ENCODE peak calls at places on chromosome 6, in six cellular contexts. One of them, this sample, is unnamed.

GRCh38 chr6:106558364-106558763 is 70.9 kb downstream of the RTN4IP1 start:
- DNase-seq in left ventricle myocardium inferior: no peak
- DNase-seq in mucosa of descending colon: no peak
- DNase-seq in brain microvascular endothelial cell: no peak
- DNase-seq in Panc1: no peak
- DNase-seq in heart left ventricle: no peak
- DNase-seq in this sample: no peak

GRCh38 chr6:70563540-70563939 is 3.2 kb upstream of the SDHAF4 start:
- DNase-seq in left ventricle myocardium inferior: no peak
- DNase-seq in mucosa of descending colon: no peak
- DNase-seq in brain microvascular endothelial cell: peak; percentile 32
- DNase-seq in Panc1: no peak
- DNase-seq in heart left ventricle: no peak
- DNase-seq in this sample: no peak

GRCh38 chr6:125304970-125305369 is 3.2 kb upstream of the HDDC2 start:
- DNase-seq in left ventricle myocardium inferior: no peak
- DNase-seq in mucosa of descending colon: no peak
- DNase-seq in brain microvascular endothelial cell: no peak
- DNase-seq in Panc1: no peak
- DNase-seq in heart left ventricle: no peak
- DNase-seq in this sample: no peak

GRCh38 chr6:155188707-155189496 is 74.9 kb upstream of the CLDN20 start:
- DNase-seq in left ventricle myocardium inferior: no peak
- DNase-seq in mucosa of descending colon: no peak
- DNase-seq in brain microvascular endothelial cell: peak; percentile 87
- DNase-seq in Panc1: no peak
- DNase-seq in heart left ventricle: no peak
- DNase-seq in this sample: no peak

GRCh38 chr6:167956983-167957492 is 40.4 kb upstream of the KIF25 start:
- DNase-seq in left ventricle myocardium inferior: no peak
- DNase-seq in mucosa of descending colon: no peak
- DNase-seq in brain microvascular endothelial cell: peak; percentile 34
- DNase-seq in Panc1: no peak
- DNase-seq in heart left ventricle: no peak
- DNase-seq in this sample: no peak

GRCh38 chr6:142331075-142331551 is 29.3 kb downstream of the ADGRG6 start:
- DNase-seq in left ventricle myocardium inferior: no peak
- DNase-seq in mucosa of descending colon: no peak
- DNase-seq in brain microvascular endothelial cell: peak; percentile 12
- DNase-seq in Panc1: no peak
- DNase-seq in heart left ventricle: no peak
- DNase-seq in this sample: no peak

GRCh38 chr6:8845691-8846090 is 410.3 kb upstream of the SLC35B3 start:
- DNase-seq in left ventricle myocardium inferior: no peak
- DNase-seq in mucosa of descending colon: no peak
- DNase-seq in brain microvascular endothelial cell: no peak
- DNase-seq in Panc1: no peak
- DNase-seq in heart left ventricle: no peak
- DNase-seq in this sample: no peak

GRCh38 chr6:102402635-102403329 is 1009.3 kb downstream of the GRIK2 start:
- DNase-seq in left ventricle myocardium inferior: no peak
- DNase-seq in mucosa of descending colon: no peak
- DNase-seq in brain microvascular endothelial cell: no peak
- DNase-seq in Panc1: no peak
- DNase-seq in heart left ventricle: no peak
- DNase-seq in this sample: no peak

GRCh38 chr6:53361549-53362031 is 12.8 kb upstream of the ELOVL5 start:
- DNase-seq in left ventricle myocardium inferior: no peak
- DNase-seq in mucosa of descending colon: no peak
- DNase-seq in brain microvascular endothelial cell: peak; percentile 26
- DNase-seq in Panc1: peak; percentile 13
- DNase-seq in heart left ventricle: no peak
- DNase-seq in this sample: no peak

GRCh38 chr6:27213544-27214125 is 33.9 kb upstream of the PRSS16 start:
- DNase-seq in left ventricle myocardium inferior: no peak
- DNase-seq in mucosa of descending colon: no peak
- DNase-seq in brain microvascular endothelial cell: peak; percentile 65
- DNase-seq in Panc1: no peak
- DNase-seq in heart left ventricle: no peak
- DNase-seq in this sample: no peak

GRCh38 chr6:88047510-88048150 is at the start of gene SPACA1:
- DNase-seq in left ventricle myocardium inferior: no peak
- DNase-seq in mucosa of descending colon: peak; percentile 46
- DNase-seq in brain microvascular endothelial cell: no peak
- DNase-seq in Panc1: no peak
- DNase-seq in heart left ventricle: no peak
- DNase-seq in this sample: no peak

GRCh38 chr6:84645563-84646266 is 118.7 kb downstream of the TBX18 start:
- DNase-seq in left ventricle myocardium inferior: no peak
- DNase-seq in mucosa of descending colon: no peak
- DNase-seq in brain microvascular endothelial cell: peak; percentile 62
- DNase-seq in Panc1: no peak
- DNase-seq in heart left ventricle: no peak
- DNase-seq in this sample: no peak

GRCh38 chr6:125913864-125914351 is 42.7 kb upstream of the HINT3 start:
- DNase-seq in left ventricle myocardium inferior: no peak
- DNase-seq in mucosa of descending colon: no peak
- DNase-seq in brain microvascular endothelial cell: peak; percentile 86
- DNase-seq in Panc1: peak; percentile 41
- DNase-seq in heart left ventricle: no peak
- DNase-seq in this sample: peak; percentile 59

GRCh38 chr6:111712398-111712797 is 106.7 kb upstream of the TRAF3IP2 start:
- DNase-seq in left ventricle myocardium inferior: no peak
- DNase-seq in mucosa of descending colon: no peak
- DNase-seq in brain microvascular endothelial cell: peak; percentile 87
- DNase-seq in Panc1: no peak
- DNase-seq in heart left ventricle: no peak
- DNase-seq in this sample: no peak

GRCh38 chr6:43949451-43950110 is 177.7 kb downstream of the MRPL14 start:
- DNase-seq in left ventricle myocardium inferior: no peak
- DNase-seq in mucosa of descending colon: no peak
- DNase-seq in brain microvascular endothelial cell: no peak
- DNase-seq in Panc1: no peak
- DNase-seq in heart left ventricle: no peak
- DNase-seq in this sample: no peak

GRCh38 chr6:28281288-28282064 is at the start of gene PGBD1:
- DNase-seq in left ventricle myocardium inferior: peak; percentile 83
- DNase-seq in mucosa of descending colon: peak; percentile 79
- DNase-seq in brain microvascular endothelial cell: peak; percentile 46
- DNase-seq in Panc1: no peak
- DNase-seq in heart left ventricle: peak; percentile 73
- DNase-seq in this sample: peak; percentile 39

GRCh38 chr6:95087394-95088097 is 489.8 kb upstream of the MANEA start:
- DNase-seq in left ventricle myocardium inferior: no peak
- DNase-seq in mucosa of descending colon: no peak
- DNase-seq in brain microvascular endothelial cell: peak; percentile 78
- DNase-seq in Panc1: peak; percentile 73
- DNase-seq in heart left ventricle: no peak
- DNase-seq in this sample: no peak

GRCh38 chr6:104711371-104711770 is 148.3 kb downstream of the HACE1 start:
- DNase-seq in left ventricle myocardium inferior: no peak
- DNase-seq in mucosa of descending colon: no peak
- DNase-seq in brain microvascular endothelial cell: peak; percentile 52
- DNase-seq in Panc1: peak; percentile 2
- DNase-seq in heart left ventricle: no peak
- DNase-seq in this sample: no peak

GRCh38 chr6:131574686-131575085 is 1.7 kb downstream of the ARG1 start:
- DNase-seq in left ventricle myocardium inferior: no peak
- DNase-seq in mucosa of descending colon: no peak
- DNase-seq in brain microvascular endothelial cell: no peak
- DNase-seq in Panc1: no peak
- DNase-seq in heart left ventricle: no peak
- DNase-seq in this sample: no peak

GRCh38 chr6:129852257-129852858 is 8.8 kb downstream of the TMEM244 start:
- DNase-seq in left ventricle myocardium inferior: no peak
- DNase-seq in mucosa of descending colon: no peak
- DNase-seq in brain microvascular endothelial cell: peak; percentile 34
- DNase-seq in Panc1: no peak
- DNase-seq in heart left ventricle: no peak
- DNase-seq in this sample: no peak

GRCh38 chr6:131929227-131929626 is 21.9 kb downstream of the CCN2 start:
- DNase-seq in left ventricle myocardium inferior: no peak
- DNase-seq in mucosa of descending colon: no peak
- DNase-seq in brain microvascular endothelial cell: no peak
- DNase-seq in Panc1: no peak
- DNase-seq in heart left ventricle: no peak
- DNase-seq in this sample: no peak

GRCh38 chr6:38508894-38509293 is 130.8 kb downstream of the BTBD9 start:
- DNase-seq in left ventricle myocardium inferior: no peak
- DNase-seq in mucosa of descending colon: no peak
- DNase-seq in brain microvascular endothelial cell: peak; percentile 23
- DNase-seq in Panc1: no peak
- DNase-seq in heart left ventricle: no peak
- DNase-seq in this sample: no peak

GRCh38 chr6:146544783-146545182 is 1.1 kb downstream of the RAB32 start:
- DNase-seq in left ventricle myocardium inferior: no peak
- DNase-seq in mucosa of descending colon: no peak
- DNase-seq in brain microvascular endothelial cell: no peak
- DNase-seq in Panc1: no peak
- DNase-seq in heart left ventricle: no peak
- DNase-seq in this sample: no peak
- H3K4me3 ChIP-seq in left ventricle myocardium inferior: peak overlapping the region; percentile 85
- H3K4me3 ChIP-seq in mucosa of descending colon: no peak overlapping the region
- H3K4me3 ChIP-seq in brain microvascular endothelial cell: peak overlapping the region; percentile 89
- H3K4me3 ChIP-seq in Panc1: peak overlapping the region; percentile 89
- H3K4me3 ChIP-seq in heart left ventricle: peak overlapping the region; percentile 64
- H3K4me3 ChIP-seq in this sample: peak overlapping the region; percentile 73

GRCh38 chr6:17826301-17826700 is 119.6 kb upstream of the NUP153 start:
- DNase-seq in left ventricle myocardium inferior: no peak
- DNase-seq in mucosa of descending colon: no peak
- DNase-seq in brain microvascular endothelial cell: no peak
- DNase-seq in Panc1: no peak
- DNase-seq in heart left ventricle: no peak
- DNase-seq in this sample: no peak

GRCh38 chr6:17831135-17831534 is 124.4 kb upstream of the NUP153 start:
- DNase-seq in left ventricle myocardium inferior: no peak
- DNase-seq in mucosa of descending colon: no peak
- DNase-seq in brain microvascular endothelial cell: peak; percentile 64
- DNase-seq in Panc1: no peak
- DNase-seq in heart left ventricle: peak; percentile 44
- DNase-seq in this sample: no peak

GRCh38 chr6:17828149-17828548 is 121.4 kb upstream of the NUP153 start:
- DNase-seq in left ventricle myocardium inferior: no peak
- DNase-seq in mucosa of descending colon: no peak
- DNase-seq in brain microvascular endothelial cell: no peak
- DNase-seq in Panc1: no peak
- DNase-seq in heart left ventricle: no peak
- DNase-seq in this sample: no peak

GRCh38 chr6:17835784-17836183 is 129.1 kb upstream of the NUP153 start:
- DNase-seq in left ventricle myocardium inferior: no peak
- DNase-seq in mucosa of descending colon: no peak
- DNase-seq in brain microvascular endothelial cell: no peak
- DNase-seq in Panc1: no peak
- DNase-seq in heart left ventricle: no peak
- DNase-seq in this sample: no peak

DNA sequence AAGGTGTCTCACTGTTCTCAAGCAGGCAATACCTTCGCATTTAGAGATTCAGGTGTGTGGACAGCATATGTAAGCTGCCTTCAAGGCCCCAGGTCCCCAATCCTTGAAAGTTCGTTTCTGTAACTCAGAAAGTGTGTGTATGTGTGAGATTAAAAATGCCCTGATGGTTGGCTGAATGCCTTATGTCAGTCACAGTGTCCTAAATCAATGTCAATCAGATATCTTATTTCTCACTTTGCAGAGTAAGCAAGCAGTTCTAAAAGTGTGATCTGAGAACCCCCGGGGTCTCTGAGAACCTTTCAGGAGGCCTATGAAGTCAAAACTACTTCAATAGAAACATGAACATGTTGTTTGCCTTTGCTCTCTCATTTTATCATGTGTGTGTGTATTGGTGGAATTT is 123.2 kb upstream of the NUP153 start:
- DNase-seq in left ventricle myocardium inferior: no peak
- DNase-seq in mucosa of descending colon: no peak
- DNase-seq in brain microvascular endothelial cell: no peak
- DNase-seq in Panc1: no peak
- DNase-seq in heart left ventricle: no peak
- DNase-seq in this sample: no peak
- H3K36me3 ChIP-seq in left ventricle myocardium inferior: peaks cover 71% of the 10 kb centered on the region
- H3K36me3 ChIP-seq in mucosa of descending colon: no peaks in the 10 kb centered on the region
- H3K36me3 ChIP-seq in brain microvascular endothelial cell: peaks cover 32% of the 10 kb centered on the region
- H3K36me3 ChIP-seq in Panc1: peaks cover 5% of the 10 kb centered on the region
- H3K36me3 ChIP-seq in heart left ventricle: peaks cover 57% of the 10 kb centered on the region
- H3K36me3 ChIP-seq in this sample: no peaks in the 10 kb centered on the region

DNA sequence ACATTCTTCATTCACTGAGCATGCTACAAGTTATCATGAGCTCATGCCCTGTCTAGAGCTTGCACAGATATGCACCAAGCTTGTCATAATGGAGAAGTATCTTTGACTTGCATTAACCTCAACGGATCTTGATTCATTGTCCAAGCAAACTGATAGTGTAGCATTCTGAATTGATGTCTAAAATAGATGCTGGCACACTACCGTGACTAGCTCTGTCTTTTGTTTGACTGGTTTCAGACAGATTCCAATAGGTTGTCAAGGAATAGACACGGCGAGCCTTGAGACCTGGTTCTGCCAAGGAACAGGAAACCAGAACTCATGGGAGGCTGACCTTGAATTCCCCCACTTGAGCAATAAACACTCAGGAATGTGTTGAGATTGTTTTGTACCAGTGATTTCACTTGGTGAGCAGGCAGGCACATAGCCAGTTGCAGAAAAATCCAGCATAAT is 1153.1 kb upstream of the GJE1 start:
- DNase-seq in left ventricle myocardium inferior: no peak
- DNase-seq in mucosa of descending colon: no peak
- DNase-seq in brain microvascular endothelial cell: peak; percentile 96
- DNase-seq in Panc1: no peak
- DNase-seq in heart left ventricle: peak; percentile 13
- DNase-seq in this sample: peak; percentile 51
- H3K4me3 ChIP-seq in left ventricle myocardium inferior: no peak overlapping the region
- H3K4me3 ChIP-seq in mucosa of descending colon: no peak overlapping the region
- H3K4me3 ChIP-seq in brain microvascular endothelial cell: no peak overlapping the region
- H3K4me3 ChIP-seq in Panc1: no peak overlapping the region
- H3K4me3 ChIP-seq in heart left ventricle: no peak overlapping the region
- H3K4me3 ChIP-seq in this sample: no peak overlapping the region

GRCh38 chr6:161414180-161414579 is 140.3 kb upstream of the AGPAT4 start:
- DNase-seq in left ventricle myocardium inferior: peak; percentile 46
- DNase-seq in mucosa of descending colon: no peak
- DNase-seq in brain microvascular endothelial cell: no peak
- DNase-seq in Panc1: no peak
- DNase-seq in heart left ventricle: no peak
- DNase-seq in this sample: no peak

GRCh38 chr6:161411265-161411944 is 137.5 kb upstream of the AGPAT4 start:
- DNase-seq in left ventricle myocardium inferior: no peak
- DNase-seq in mucosa of descending colon: no peak
- DNase-seq in brain microvascular endothelial cell: peak; percentile 56
- DNase-seq in Panc1: no peak
- DNase-seq in heart left ventricle: no peak
- DNase-seq in this sample: no peak

GRCh38 chr6:161412795-161413194 is 138.9 kb upstream of the AGPAT4 start:
- DNase-seq in left ventricle myocardium inferior: no peak
- DNase-seq in mucosa of descending colon: no peak
- DNase-seq in brain microvascular endothelial cell: no peak
- DNase-seq in Panc1: no peak
- DNase-seq in heart left ventricle: no peak
- DNase-seq in this sample: no peak

GRCh38 chr6:161414800-161415199 is 140.9 kb upstream of the AGPAT4 start:
- DNase-seq in left ventricle myocardium inferior: no peak
- DNase-seq in mucosa of descending colon: no peak
- DNase-seq in brain microvascular endothelial cell: no peak
- DNase-seq in Panc1: no peak
- DNase-seq in heart left ventricle: no peak
- DNase-seq in this sample: no peak

GRCh38 chr6:161413361-161413771 is 139.5 kb upstream of the AGPAT4 start:
- DNase-seq in left ventricle myocardium inferior: no peak
- DNase-seq in mucosa of descending colon: no peak
- DNase-seq in brain microvascular endothelial cell: no peak
- DNase-seq in Panc1: no peak
- DNase-seq in heart left ventricle: no peak
- DNase-seq in this sample: no peak
- H3K36me3 ChIP-seq in left ventricle myocardium inferior: no peaks in the 10 kb centered on the region
- H3K36me3 ChIP-seq in mucosa of descending colon: no peaks in the 10 kb centered on the region
- H3K36me3 ChIP-seq in brain microvascular endothelial cell: no peaks in the 10 kb centered on the region
- H3K36me3 ChIP-seq in Panc1: no peaks in the 10 kb centered on the region
- H3K36me3 ChIP-seq in heart left ventricle: no peaks in the 10 kb centered on the region
- H3K36me3 ChIP-seq in this sample: no peaks in the 10 kb centered on the region